ENCODE peak calls at places on chromosomes 16 and 17, in four cellular contexts. J is CD14-positive monocyte; I is effector CD4-positive, alpha-beta T cell; M is Ammon's horn. C is an unnamed sample.

GRCh38 chr16:20844054-20844453 is 37.7 kb downstream of the REXO5 start:
- DNase-seq in I (no peak), J (no peak), M (no peak), C (no peak)

GRCh38 chr17:7330099-7331015 is 1.2 kb upstream of the NEURL4 start:
- DNase-seq in I (peak; percentile 71), J (peak; percentile 79), M (peak; percentile 83), C (peak; percentile 73)

GRCh38 chr17:32496348-32497078 is 9.7 kb downstream of the CDK5R1 start:
- DNase-seq in M (no peak), J (no peak), I (no peak), C (no peak)

GRCh38 chr16:3147046-3147756 is 12.4 kb downstream of the ZNF213 start:
- DNase-seq in J (no peak), M (no peak), I (no peak), C (no peak)

GRCh38 chr16:88561485-88562369 is 8.5 kb upstream of the ZC3H18 start:
- DNase-seq in M (peak; percentile 62), J (no peak), I (peak; percentile 36), C (peak; percentile 67)

GRCh38 chr17:5868916-5869475 is 201.2 kb upstream of the WSCD1 start:
- DNase-seq in M (no peak), I (no peak), J (no peak), C (no peak)

GRCh38 chr17:8503807-8504206 is 68.1 kb downstream of the NDEL1 start:
- DNase-seq in J (no peak), M (no peak), I (no peak), C (no peak)

GRCh38 chr17:53516643-53517042 is 306.1 kb upstream of the KIF2B start:
- DNase-seq in M (no peak), J (no peak), I (no peak), C (no peak)

GRCh38 chr17:38970804-38971203 is 3.6 kb upstream of the FBXO47 start:
- DNase-seq in J (no peak), I (no peak), M (no peak), C (no peak)

GRCh38 chr16:75374388-75374787 is 58.9 kb downstream of the CFDP1 start:
- DNase-seq in M (no peak), I (no peak), J (no peak), C (no peak)

GRCh38 chr17:41098476-41098875 is 534 bp upstream of the KRTAP4-8 start:
- DNase-seq in M (no peak), I (no peak), J (no peak), C (no peak)

GRCh38 chr17:9403207-9403606 is 172.4 kb downstream of the STX8 start:
- DNase-seq in I (no peak), M (no peak), J (no peak), C (no peak)

GRCh38 chr17:55420067-55420775 is 1.4 kb downstream of the MMD start:
- DNase-seq in I (no peak), J (no peak), M (peak; percentile 65), C (peak; percentile 9)

GRCh38 chr17:57086069-57086930 is 1.3 kb downstream of the AKAP1 start:
- DNase-seq in J (no peak), M (peak; percentile 47), I (peak; percentile 5), C (peak; percentile 47)

GRCh38 chr17:72053069-72053846 is 67.6 kb upstream of the SOX9 start:
- DNase-seq in J (no peak), I (no peak), M (peak; percentile 25), C (peak; percentile 7)

GRCh38 chr16:67170168-67170947 is at the start of gene NOL3:
- DNase-seq in I (no peak), M (peak; percentile 70), J (peak; percentile 74), C (peak; percentile 53)

GRCh38 chr16:86563489-86564345 is 2.9 kb upstream of the FOXC2 start:
- DNase-seq in J (peak; percentile 86), M (peak; percentile 89), I (peak; percentile 82), C (peak; percentile 87)

GRCh38 chr16:74309789-74310781 is 13.5 kb downstream of the PSMD7 start:
- DNase-seq in M (peak; percentile 76), J (no peak), I (no peak), C (peak; percentile 43)

GRCh38 chr17:39791296-39791992 is 53.7 kb downstream of the GRB7 start:
- DNase-seq in J (no peak), M (no peak), I (peak; percentile 17), C (no peak)

GRCh38 chr16:50253511-50253903 is 12.8 kb upstream of the ADCY7 start:
- DNase-seq in J (no peak), M (no peak), I (no peak), C (no peak)

GRCh38 chr16:88705746-88706287 is 391 bp downstream of the RNF166 start:
- DNase-seq in I (no peak), M (no peak), J (no peak), C (no peak)

GRCh38 chr16:80231888-80232287 is 308.9 kb upstream of the DYNLRB2 start:
- DNase-seq in J (no peak), I (no peak), M (no peak), C (no peak)

GRCh38 chr16:30934827-30935557 is 11.6 kb downstream of the FBXL19 start:
- DNase-seq in M (no peak), I (no peak), J (no peak), C (peak; percentile 44)

GRCh38 chr17:71494456-71494855 is 626.4 kb upstream of the SOX9 start:
- DNase-seq in I (no peak), J (no peak), M (no peak), C (no peak)

GRCh38 chr16:73058221-73058615 is 10.3 kb upstream of the ZFHX3 start:
- DNase-seq in J (peak; percentile 50), I (no peak), M (no peak), C (no peak)

GRCh38 chr17:17487998-17488397 is 8.2 kb downstream of the RASD1 start:
- DNase-seq in I (no peak), M (no peak), J (no peak), C (no peak)

GRCh38 chr17:55433029-55433628 is 11.5 kb upstream of the MMD start:
- DNase-seq in M (no peak), J (no peak), I (no peak), C (no peak)

GRCh38 chr17:65797809-65798208 is 236.4 kb upstream of the AXIN2 start:
- DNase-seq in M (no peak), I (peak; percentile 3), J (no peak), C (no peak)

GRCh38 chr17:35094902-35095301 is 24.8 kb downstream of the RAD51D start:
- DNase-seq in I (no peak), M (no peak), J (no peak), C (no peak)

GRCh38 chr17:6555331-6556120 is 829 bp downstream of the PITPNM3 start:
- DNase-seq in M (no peak), I (no peak), J (peak; percentile 49), C (no peak)

GRCh38 chr17:17816240-17816814 is 20.5 kb downstream of the SREBF1 start:
- DNase-seq in I (no peak), J (no peak), M (peak; percentile 69), C (no peak)

GRCh38 chr16:76081936-76082335 is 195.3 kb upstream of the CNTNAP4 start:
- DNase-seq in J (no peak), M (peak; percentile 5), I (no peak), C (no peak)